ENCODE peak calls at places on chromosomes 7 and 10, in seven cellular contexts. D is GM06990; K is lower lobe of right lung; M is left colon; F is stimulated activated CD4-positive, alpha-beta T cell treated with anti-CD3 and anti-CD28 coated beads, Interleukin-15, amount 100 ng/mL, for 24 hours; G is GM20000; P is NCI-H1105. E is an unnamed sample.

GRCh38 chr7:26202019-26202985 is 757 bp downstream of the CBX3 start:
- DNase-seq in D (no peak), K (peak; percentile 70), M (no peak), F (peak; percentile 74), G (peak; percentile 62), P (peak; percentile 21), E (peak; percentile 60)

GRCh38 chr10:69574571-69574978 is 1.4 kb upstream of the NEUROG3 start:
- DNase-seq in D (no peak), K (no peak), M (no peak), F (no peak), G (no peak), P (no peak), E (no peak)

GRCh38 chr7:73892003-73892975 is 31.3 kb downstream of the TMEM270 start:
- DNase-seq in D (no peak), K (no peak), M (no peak), F (no peak), G (no peak), P (no peak), E (no peak)

GRCh38 chr7:134737561-134738353 is 41.7 kb upstream of the CALD1 start:
- DNase-seq in D (no peak), K (no peak), M (no peak), F (peak; percentile 53), G (peak; percentile 25), P (no peak), E (no peak)

GRCh38 chr7:76262683-76263402 is 39.6 kb upstream of the HSPB1 start:
- DNase-seq in D (no peak), K (no peak), M (peak; percentile 40), F (peak; percentile 59), G (peak; percentile 78), P (peak; percentile 53), E (peak; percentile 55)

GRCh38 chr10:6595499-6595898 is 15.4 kb upstream of the PRKCQ start:
- DNase-seq in D (no peak), K (no peak), M (no peak), F (no peak), G (no peak), P (no peak), E (no peak)

GRCh38 chr7:116836080-116836479 is 26.3 kb upstream of the CAPZA2 start:
- DNase-seq in D (no peak), K (no peak), M (no peak), F (no peak), G (no peak), P (no peak), E (no peak)

GRCh38 chr7:1531263-1531978 is 919 bp downstream of the MAFK start:
- DNase-seq in D (peak; percentile 45), K (no peak), M (peak; percentile 56), F (peak; percentile 39), G (no peak), P (no peak), E (peak; percentile 58)

GRCh38 chr7:92834661-92835139 is 1.7 kb downstream of the CDK6 start:
- DNase-seq in D (peak; percentile 37), K (peak; percentile 61), M (peak; percentile 36), F (no peak), G (peak; percentile 45), P (no peak), E (peak; percentile 56)

GRCh38 chr10:79102056-79102874 is 33.5 kb downstream of the ZMIZ1 start:
- DNase-seq in D (no peak), K (no peak), M (peak; percentile 71), F (no peak), G (no peak), P (no peak), E (peak; percentile 67)

GRCh38 chr10:78028438-78029293 is 649 bp downstream of the POLR3A start:
- DNase-seq in D (no peak), K (no peak), M (no peak), F (peak; percentile 34), G (peak; percentile 29), P (no peak), E (no peak)

GRCh38 chr10:63586048-63586447 is 64.8 kb downstream of the REEP3 start:
- DNase-seq in D (no peak), K (no peak), M (no peak), F (no peak), G (no peak), P (no peak), E (no peak)

GRCh38 chr7:154832557-154833138 is 170.3 kb downstream of the PAXIP1 start:
- DNase-seq in D (no peak), K (no peak), M (no peak), F (no peak), G (peak; percentile 38), P (no peak), E (peak; percentile 55)

GRCh38 chr7:157080111-157080730 is 58.5 kb upstream of the UBE3C start:
- DNase-seq in D (no peak), K (no peak), M (no peak), F (no peak), G (no peak), P (no peak), E (no peak)

GRCh38 chr7:1321411-1322239 is 89.0 kb downstream of the UNCX start:
- DNase-seq in D (no peak), K (peak; percentile 32), M (no peak), F (no peak), G (no peak), P (no peak), E (no peak)

GRCh38 chr10:6162589-6163356 is 40.0 kb upstream of the PFKFB3 start:
- DNase-seq in D (no peak), K (no peak), M (no peak), F (no peak), G (no peak), P (no peak), E (peak; percentile 43)

GRCh38 chr7:35415411-35415822 is 161.5 kb upstream of the TBX20 start:
- DNase-seq in D (no peak), K (no peak), M (no peak), F (no peak), G (no peak), P (no peak), E (no peak)

GRCh38 chr7:151086802-151087246 is 549 bp downstream of the AGAP3 start:
- DNase-seq in D (peak; percentile 60), K (no peak), M (no peak), F (peak; percentile 56), G (no peak), P (peak; percentile 34), E (peak; percentile 47)

GRCh38 chr7:4272141-4272540 is 410.0 kb upstream of the FOXK1 start:
- DNase-seq in D (no peak), K (no peak), M (no peak), F (no peak), G (no peak), P (no peak), E (no peak)

GRCh38 chr10:80529604-80530003 is 8.1 kb upstream of the SH2D4B start:
- DNase-seq in D (no peak), K (no peak), M (no peak), F (peak; percentile 39), G (no peak), P (no peak), E (no peak)

GRCh38 chr10:13890617-13891541 is 304.1 kb downstream of the PRPF18 start:
- DNase-seq in D (no peak), K (peak; percentile 73), M (no peak), F (peak; percentile 18), G (peak; percentile 40), P (no peak), E (no peak)

GRCh38 chr7:139648617-139648932 is 125.1 kb downstream of the CLEC2L start:
- DNase-seq in D (peak; percentile 36), K (no peak), M (no peak), F (no peak), G (no peak), P (no peak), E (no peak)

GRCh38 chr7:69429817-69430501 is 168.3 kb upstream of the AUTS2 start:
- DNase-seq in D (no peak), K (peak; percentile 51), M (peak; percentile 45), F (no peak), G (no peak), P (peak; percentile 78), E (peak; percentile 38)

GRCh38 chr10:78502208-78502943 is 468.7 kb downstream of the RPS24 start:
- DNase-seq in D (no peak), K (no peak), M (no peak), F (no peak), G (no peak), P (no peak), E (no peak)

GRCh38 chr10:13450078-13450477 is 78.7 kb downstream of the BEND7 start:
- DNase-seq in D (no peak), K (no peak), M (no peak), F (no peak), G (no peak), P (no peak), E (no peak)

GRCh38 chr10:119268871-119269506 is 61.6 kb downstream of the GRK5 start:
- DNase-seq in D (peak; percentile 78), K (no peak), M (no peak), F (peak; percentile 48), G (peak; percentile 84), P (no peak), E (no peak)

GRCh38 chr10:20855398-20856038 is 41.6 kb downstream of the NEBL start:
- DNase-seq in D (no peak), K (no peak), M (no peak), F (no peak), G (no peak), P (peak; percentile 1), E (no peak)

GRCh38 chr7:74627699-74628411 is 29.7 kb upstream of the GTF2I start:
- DNase-seq in D (no peak), K (peak; percentile 58), M (peak; percentile 65), F (no peak), G (no peak), P (peak; percentile 91), E (peak; percentile 57)

GRCh38 chr7:13628231-13629001 is 361.1 kb downstream of the ETV1 start:
- DNase-seq in D (no peak), K (no peak), M (no peak), F (no peak), G (no peak), P (no peak), E (no peak)

GRCh38 chr7:131346885-131347592 is 19.4 kb downstream of the MKLN1 start:
- DNase-seq in D (no peak), K (no peak), M (no peak), F (no peak), G (no peak), P (peak; percentile 14), E (no peak)

GRCh38 chr7:36272567-36273269 is 116.9 kb upstream of the ANLN start:
- DNase-seq in D (no peak), K (peak; percentile 57), M (no peak), F (no peak), G (no peak), P (no peak), E (no peak)

GRCh38 chr10:15789793-15790525 is 70.2 kb upstream of the ITGA8 start:
- DNase-seq in D (no peak), K (no peak), M (no peak), F (no peak), G (no peak), P (no peak), E (no peak)

GRCh38 chr10:93756128-93756517 is 1.6 kb upstream of the LGI1 start:
- DNase-seq in D (no peak), K (no peak), M (no peak), F (no peak), G (no peak), P (no peak), E (no peak)

GRCh38 chr10:109386101-109386500 is 537.2 kb downstream of the XPNPEP1 start:
- DNase-seq in D (no peak), K (no peak), M (no peak), F (no peak), G (no peak), P (no peak), E (no peak)

GRCh38 chr10:89458289-89458688 is 43.9 kb downstream of the IFIT5 start:
- DNase-seq in D (no peak), K (no peak), M (no peak), F (no peak), G (no peak), P (no peak), E (no peak)

GRCh38 chr7:157752832-157753291 is 416.1 kb downstream of the DNAJB6 start:
- DNase-seq in D (no peak), K (no peak), M (no peak), F (no peak), G (no peak), P (no peak), E (no peak)

GRCh38 chr7:73891178-73891885 is 30.4 kb downstream of the TMEM270 start:
- DNase-seq in D (no peak), K (no peak), M (no peak), F (no peak), G (no peak), P (no peak), E (no peak)

GRCh38 chr7:7114575-7115291 is 67.6 kb upstream of the C1GALT1 start:
- DNase-seq in D (no peak), K (no peak), M (no peak), F (no peak), G (no peak), P (no peak), E (no peak)